ENCODE peak calls at places on chromosomes 7 and 10, in four cellular contexts. One of them, this sample, is unnamed.

GRCh38 chr7:79410345-79410744 is 43.1 kb downstream of the MAGI2 start:
- DNase-seq in Panc1: no peak
- DNase-seq in pancreas: no peak
- DNase-seq in GM23338: no peak
- DNase-seq in this sample: peak; percentile 37

GRCh38 chr10:49228677-49229076 is 40.5 kb upstream of the TMEM273 start:
- DNase-seq in Panc1: no peak
- DNase-seq in pancreas: no peak
- DNase-seq in GM23338: no peak
- DNase-seq in this sample: no peak

GRCh38 chr7:43868181-43868580 is 1.1 kb downstream of the MRPS24 start:
- DNase-seq in Panc1: no peak
- DNase-seq in pancreas: no peak
- DNase-seq in GM23338: no peak
- DNase-seq in this sample: no peak

GRCh38 chr7:23544913-23545354 is 13.2 kb upstream of the TRA2A start:
- DNase-seq in Panc1: peak; percentile 64
- DNase-seq in pancreas: no peak
- DNase-seq in GM23338: peak; percentile 76
- DNase-seq in this sample: no peak

GRCh38 chr10:8173243-8173865 is 118.9 kb downstream of the GATA3 start:
- DNase-seq in Panc1: no peak
- DNase-seq in pancreas: no peak
- DNase-seq in GM23338: no peak
- DNase-seq in this sample: no peak

GRCh38 chr7:27585781-27586447 is 76.8 kb downstream of the HIBADH start:
- DNase-seq in Panc1: no peak
- DNase-seq in pancreas: no peak
- DNase-seq in GM23338: no peak
- DNase-seq in this sample: no peak

GRCh38 chr7:5348134-5349004 is 65.6 kb downstream of the SLC29A4 start:
- DNase-seq in Panc1: no peak
- DNase-seq in pancreas: no peak
- DNase-seq in GM23338: peak; percentile 70
- DNase-seq in this sample: no peak

GRCh38 chr7:3431306-3431705 is 130.3 kb downstream of the SDK1 start:
- DNase-seq in Panc1: no peak
- DNase-seq in pancreas: no peak
- DNase-seq in GM23338: no peak
- DNase-seq in this sample: no peak

GRCh38 chr7:54596747-54597146 is 54.6 kb downstream of the VSTM2A start:
- DNase-seq in Panc1: no peak
- DNase-seq in pancreas: no peak
- DNase-seq in GM23338: no peak
- DNase-seq in this sample: no peak

GRCh38 chr10:43339136-43339535 is 32.3 kb upstream of the FXYD4 start:
- DNase-seq in Panc1: no peak
- DNase-seq in pancreas: no peak
- DNase-seq in GM23338: no peak
- DNase-seq in this sample: no peak

GRCh38 chr10:127149613-127150081 is 46.7 kb downstream of the INSYN2A start:
- DNase-seq in Panc1: no peak
- DNase-seq in pancreas: no peak
- DNase-seq in GM23338: peak; percentile 78
- DNase-seq in this sample: no peak

GRCh38 chr10:80599424-80599847 is 61.7 kb downstream of the SH2D4B start:
- DNase-seq in Panc1: peak; percentile 30
- DNase-seq in pancreas: no peak
- DNase-seq in GM23338: peak; percentile 92
- DNase-seq in this sample: no peak

GRCh38 chr7:56007167-56007652 is 42.8 kb downstream of the NIPSNAP2 start:
- DNase-seq in Panc1: no peak
- DNase-seq in pancreas: no peak
- DNase-seq in GM23338: no peak
- DNase-seq in this sample: no peak

GRCh38 chr10:133082685-133083421 is 4.9 kb upstream of the ADGRA1 start:
- DNase-seq in Panc1: no peak
- DNase-seq in pancreas: no peak
- DNase-seq in GM23338: no peak
- DNase-seq in this sample: no peak

GRCh38 chr7:135248546-135248945 is 14.9 kb downstream of the STRA8 start:
- DNase-seq in Panc1: no peak
- DNase-seq in pancreas: no peak
- DNase-seq in GM23338: no peak
- DNase-seq in this sample: no peak

GRCh38 chr7:116628971-116629586 is 42.9 kb upstream of the MET start:
- DNase-seq in Panc1: peak; percentile 43
- DNase-seq in pancreas: peak; percentile 52
- DNase-seq in GM23338: no peak
- DNase-seq in this sample: no peak

GRCh38 chr10:67088035-67088434 is 162.2 kb downstream of the LRRTM3 start:
- DNase-seq in Panc1: no peak
- DNase-seq in pancreas: no peak
- DNase-seq in GM23338: no peak
- DNase-seq in this sample: no peak

GRCh38 chr7:111752022-111752582 is 189.8 kb upstream of the IMMP2L start:
- DNase-seq in Panc1: no peak
- DNase-seq in pancreas: peak; percentile 48
- DNase-seq in GM23338: peak; percentile 84
- DNase-seq in this sample: no peak

GRCh38 chr7:150766334-150766709 is 29.1 kb downstream of the GIMAP5 start:
- DNase-seq in Panc1: no peak
- DNase-seq in pancreas: no peak
- DNase-seq in GM23338: no peak
- DNase-seq in this sample: no peak

GRCh38 chr7:50940621-50941020 is 157.9 kb upstream of the GRB10 start:
- DNase-seq in Panc1: no peak
- DNase-seq in pancreas: no peak
- DNase-seq in GM23338: no peak
- DNase-seq in this sample: no peak

GRCh38 chr10:112875474-112876267 is 74.4 kb upstream of the TCF7L2 start:
- DNase-seq in Panc1: no peak
- DNase-seq in pancreas: no peak
- DNase-seq in GM23338: no peak
- DNase-seq in this sample: peak; percentile 54

GRCh38 chr10:132548106-132548823 is 10.7 kb downstream of the INPP5A start:
- DNase-seq in Panc1: no peak
- DNase-seq in pancreas: no peak
- DNase-seq in GM23338: no peak
- DNase-seq in this sample: no peak

GRCh38 chr10:106618611-106619010 is 545.9 kb downstream of the SORCS1 start:
- DNase-seq in Panc1: no peak
- DNase-seq in pancreas: no peak
- DNase-seq in GM23338: no peak
- DNase-seq in this sample: no peak
- H3K27ac ChIP-seq in Panc1: no peak overlapping the region
- H3K27ac ChIP-seq in pancreas: no peak overlapping the region
- H3K27ac ChIP-seq in GM23338: no peak overlapping the region
- H3K27ac ChIP-seq in this sample: no peak overlapping the region

DNA sequence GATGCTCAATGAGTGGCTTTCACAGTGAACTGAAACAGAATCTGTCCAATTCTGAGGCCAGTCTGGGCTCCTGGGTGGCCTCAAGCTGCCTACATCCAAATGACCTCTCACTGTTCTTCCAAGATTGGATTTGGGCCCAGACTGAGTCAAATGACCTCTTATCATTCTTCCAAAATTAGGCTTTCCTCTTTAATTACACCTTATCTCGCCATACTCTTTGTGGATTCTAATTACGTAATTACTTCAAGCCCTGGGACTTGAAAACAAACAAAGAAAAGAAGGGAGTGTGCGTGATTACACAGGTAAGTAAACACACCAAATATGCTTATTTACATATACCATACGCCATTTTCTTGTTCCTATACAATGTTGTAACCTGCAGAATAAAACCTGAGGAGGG is 18.8 kb downstream of the SORBS1 start:
- DNase-seq in Panc1: no peak
- DNase-seq in pancreas: no peak
- DNase-seq in GM23338: no peak
- DNase-seq in this sample: no peak
- H3K27ac ChIP-seq in Panc1: no peak overlapping the region
- H3K27ac ChIP-seq in pancreas: no peak overlapping the region
- H3K27ac ChIP-seq in GM23338: no peak overlapping the region
- H3K27ac ChIP-seq in this sample: no peak overlapping the region

DNA sequence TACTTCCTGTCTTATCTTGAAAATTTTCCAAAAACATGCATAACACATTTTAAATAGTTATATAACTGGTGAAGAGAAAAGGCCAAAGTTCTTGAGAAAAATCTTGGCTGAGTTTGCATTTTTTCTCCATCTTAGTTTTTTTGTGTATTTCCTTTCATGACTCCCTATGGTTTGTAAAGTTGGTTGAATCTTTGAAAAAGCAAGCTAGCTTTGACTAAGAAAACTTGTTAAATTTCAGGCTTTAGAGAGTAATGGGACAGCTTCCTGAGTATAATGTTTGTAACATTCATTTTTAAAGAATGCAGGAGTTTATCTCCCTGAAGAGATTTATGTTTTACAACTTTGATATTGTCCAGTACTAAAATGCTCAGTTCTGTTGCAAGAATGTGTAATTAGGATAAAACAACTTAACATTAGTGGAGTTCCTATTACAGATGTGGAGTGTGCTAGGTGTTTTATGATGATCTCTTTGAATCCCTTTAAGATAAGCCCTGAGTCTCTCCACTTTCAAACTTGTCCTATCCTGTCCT is 11.1 kb upstream of the HERPUD2 start:
- DNase-seq in Panc1: no peak
- DNase-seq in pancreas: no peak
- DNase-seq in GM23338: no peak
- DNase-seq in this sample: no peak
- H3K27ac ChIP-seq in Panc1: no peak overlapping the region
- H3K27ac ChIP-seq in pancreas: no peak overlapping the region
- H3K27ac ChIP-seq in GM23338: no peak overlapping the region
- H3K27ac ChIP-seq in this sample: no peak overlapping the region

GRCh38 chr10:79044846-79045245 is 23.9 kb upstream of the ZMIZ1 start:
- DNase-seq in Panc1: no peak
- DNase-seq in pancreas: peak; percentile 7
- DNase-seq in GM23338: no peak
- DNase-seq in this sample: no peak
- H3K27ac ChIP-seq in Panc1: no peak overlapping the region
- H3K27ac ChIP-seq in pancreas: no peak overlapping the region
- H3K27ac ChIP-seq in GM23338: no peak overlapping the region
- H3K27ac ChIP-seq in this sample: no peak overlapping the region

DNA sequence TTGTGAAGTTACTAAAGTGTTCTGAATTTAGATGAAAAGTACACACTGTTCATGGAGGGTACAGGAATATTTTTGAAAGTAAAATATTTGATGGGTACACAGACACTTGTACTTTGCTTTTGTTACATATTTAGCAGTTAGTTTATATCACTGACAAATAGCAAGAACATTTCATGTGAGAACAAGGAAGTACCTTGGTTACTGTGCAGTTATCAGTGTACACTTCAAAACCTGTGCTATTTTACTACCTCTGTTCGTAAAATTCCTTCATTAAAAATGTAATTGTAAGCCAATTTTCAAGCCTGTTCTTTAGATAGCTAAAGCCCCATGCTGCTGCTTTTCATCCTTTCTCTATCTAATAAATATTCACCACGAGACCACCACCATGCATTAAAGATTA is 39.8 kb upstream of the WASL start:
- DNase-seq in Panc1: no peak
- DNase-seq in pancreas: no peak
- DNase-seq in GM23338: no peak
- DNase-seq in this sample: no peak
- H3K27ac ChIP-seq in Panc1: no peak overlapping the region
- H3K27ac ChIP-seq in pancreas: no peak overlapping the region
- H3K27ac ChIP-seq in GM23338: no peak overlapping the region
- H3K27ac ChIP-seq in this sample: peak overlapping the region; percentile 86

DNA sequence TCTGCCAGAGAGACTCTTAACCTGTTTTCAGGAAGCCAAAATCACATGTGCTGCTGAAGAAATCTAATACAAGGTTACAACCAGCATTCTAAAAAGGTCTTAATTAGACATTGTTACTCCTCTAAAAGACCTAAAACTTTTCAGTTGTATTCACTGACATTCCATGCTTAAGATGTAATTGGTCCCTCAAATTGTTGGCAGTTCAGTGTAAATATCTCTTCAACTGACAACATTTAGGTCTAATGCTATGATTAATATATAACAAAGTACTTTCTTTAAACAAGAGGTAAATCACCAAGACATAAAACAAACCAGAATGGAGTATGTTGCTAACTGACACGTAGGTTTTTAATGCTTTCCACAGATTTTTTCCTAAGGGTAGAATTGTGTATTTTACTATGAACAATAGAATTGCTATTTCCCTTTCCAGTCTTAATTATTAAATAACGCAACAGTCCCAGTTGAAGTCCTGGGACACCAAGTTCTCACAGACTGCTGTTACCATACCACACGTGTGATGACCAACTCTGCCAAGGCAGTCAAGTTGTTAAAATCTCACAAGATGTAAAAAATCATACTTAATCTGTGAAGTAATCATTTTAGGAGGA is 4.2 kb downstream of the JCAD start:
- DNase-seq in Panc1: no peak
- DNase-seq in pancreas: no peak
- DNase-seq in GM23338: no peak
- DNase-seq in this sample: no peak
- H3K27ac ChIP-seq in Panc1: peak overlapping the region; percentile 92
- H3K27ac ChIP-seq in pancreas: no peak overlapping the region
- H3K27ac ChIP-seq in GM23338: no peak overlapping the region
- H3K27ac ChIP-seq in this sample: no peak overlapping the region

GRCh38 chr10:119079572-119080520 is 771 bp downstream of the EIF3A start:
- DNase-seq in Panc1: no peak
- DNase-seq in pancreas: peak; percentile 75
- DNase-seq in GM23338: peak; percentile 72
- DNase-seq in this sample: no peak
- H3K27ac ChIP-seq in Panc1: peak overlapping the region; percentile 98
- H3K27ac ChIP-seq in pancreas: peak overlapping the region; percentile 97
- H3K27ac ChIP-seq in GM23338: peak overlapping the region; percentile 90
- H3K27ac ChIP-seq in this sample: peak overlapping the region; percentile 92

GRCh38 chr7:39656415-39656814 is 33.0 kb downstream of the RALA start:
- DNase-seq in Panc1: no peak
- DNase-seq in pancreas: no peak
- DNase-seq in GM23338: no peak
- DNase-seq in this sample: no peak

GRCh38 chr7:39647816-39648215 is 24.4 kb downstream of the RALA start:
- DNase-seq in Panc1: no peak
- DNase-seq in pancreas: no peak
- DNase-seq in GM23338: no peak
- DNase-seq in this sample: no peak

GRCh38 chr7:39645482-39646407 is 22.4 kb downstream of the RALA start:
- DNase-seq in Panc1: no peak
- DNase-seq in pancreas: no peak
- DNase-seq in GM23338: no peak
- DNase-seq in this sample: no peak

GRCh38 chr7:39651262-39651661 is 27.9 kb downstream of the RALA start:
- DNase-seq in Panc1: no peak
- DNase-seq in pancreas: no peak
- DNase-seq in GM23338: no peak
- DNase-seq in this sample: no peak

GRCh38 chr7:39650676-39651075 is 27.3 kb downstream of the RALA start:
- DNase-seq in Panc1: no peak
- DNase-seq in pancreas: no peak
- DNase-seq in GM23338: no peak
- DNase-seq in this sample: no peak
- H3K27ac ChIP-seq in Panc1: no peak overlapping the region
- H3K27ac ChIP-seq in pancreas: no peak overlapping the region
- H3K27ac ChIP-seq in GM23338: no peak overlapping the region
- H3K27ac ChIP-seq in this sample: no peak overlapping the region